ENCODE peak calls at places on chromosomes 13 and 19, in six cellular contexts. One of them, this sample, is unnamed.

GRCh38 chr13:87903568-87903967 is 232.4 kb downstream of the SLITRK5 start:
- DNase-seq in pancreas: no peak
- DNase-seq in GM06990: no peak
- DNase-seq in activated CD8-positive, alpha-beta T cell treated with anti-CD3 and anti-CD28 coated beads for 36 hours: no peak
- DNase-seq in A549: no peak
- DNase-seq in Peyer's patch: no peak
- DNase-seq in this sample: no peak

GRCh38 chr19:49528211-49528771 is 488 bp downstream of the RCN3 start:
- DNase-seq in activated CD8-positive, alpha-beta T cell treated with anti-CD3 and anti-CD28 coated beads for 36 hours: no peak
- DNase-seq in pancreas: no peak
- DNase-seq in GM06990: no peak
- DNase-seq in Peyer's patch: no peak
- DNase-seq in A549: no peak
- DNase-seq in this sample: no peak

GRCh38 chr13:47929156-47929555 is 71.9 kb downstream of the SUCLA2 start:
- DNase-seq in GM06990: no peak
- DNase-seq in activated CD8-positive, alpha-beta T cell treated with anti-CD3 and anti-CD28 coated beads for 36 hours: no peak
- DNase-seq in Peyer's patch: no peak
- DNase-seq in pancreas: no peak
- DNase-seq in A549: no peak
- DNase-seq in this sample: no peak

GRCh38 chr19:18108897-18109296 is 11.3 kb downstream of the MAST3 start:
- DNase-seq in GM06990: no peak
- DNase-seq in activated CD8-positive, alpha-beta T cell treated with anti-CD3 and anti-CD28 coated beads for 36 hours: no peak
- DNase-seq in A549: no peak
- DNase-seq in Peyer's patch: peak; percentile 75
- DNase-seq in pancreas: no peak
- DNase-seq in this sample: no peak

GRCh38 chr13:33126909-33127607 is 110.8 kb downstream of the KL start:
- DNase-seq in GM06990: no peak
- DNase-seq in pancreas: no peak
- DNase-seq in Peyer's patch: no peak
- DNase-seq in A549: no peak
- DNase-seq in activated CD8-positive, alpha-beta T cell treated with anti-CD3 and anti-CD28 coated beads for 36 hours: no peak
- DNase-seq in this sample: no peak

GRCh38 chr13:41457589-41458186 is 338 bp downstream of the RGCC start:
- DNase-seq in pancreas: peak; percentile 40
- DNase-seq in A549: no peak
- DNase-seq in Peyer's patch: peak; percentile 56
- DNase-seq in GM06990: peak; percentile 45
- DNase-seq in activated CD8-positive, alpha-beta T cell treated with anti-CD3 and anti-CD28 coated beads for 36 hours: peak; percentile 50
- DNase-seq in this sample: peak; percentile 26

GRCh38 chr13:113638806-113639205 is 19.2 kb downstream of the ATP4B start:
- DNase-seq in Peyer's patch: peak; percentile 27
- DNase-seq in GM06990: no peak
- DNase-seq in pancreas: no peak
- DNase-seq in A549: no peak
- DNase-seq in activated CD8-positive, alpha-beta T cell treated with anti-CD3 and anti-CD28 coated beads for 36 hours: no peak
- DNase-seq in this sample: no peak

GRCh38 chr19:16988661-16989060 is 37.9 kb downstream of the CPAMD8 start:
- DNase-seq in pancreas: no peak
- DNase-seq in Peyer's patch: no peak
- DNase-seq in GM06990: no peak
- DNase-seq in A549: no peak
- DNase-seq in activated CD8-positive, alpha-beta T cell treated with anti-CD3 and anti-CD28 coated beads for 36 hours: no peak
- DNase-seq in this sample: no peak

GRCh38 chr19:17402982-17403855 is 2.2 kb downstream of the BST2 start:
- DNase-seq in GM06990: no peak
- DNase-seq in activated CD8-positive, alpha-beta T cell treated with anti-CD3 and anti-CD28 coated beads for 36 hours: peak; percentile 61
- DNase-seq in Peyer's patch: no peak
- DNase-seq in A549: peak; percentile 49
- DNase-seq in pancreas: no peak
- DNase-seq in this sample: no peak

GRCh38 chr19:57814505-57815246 is at the start of gene ZNF552:
- DNase-seq in A549: peak; percentile 96
- DNase-seq in GM06990: peak; percentile 76
- DNase-seq in pancreas: peak; percentile 80
- DNase-seq in Peyer's patch: peak; percentile 94
- DNase-seq in activated CD8-positive, alpha-beta T cell treated with anti-CD3 and anti-CD28 coated beads for 36 hours: peak; percentile 86
- DNase-seq in this sample: peak; percentile 57

GRCh38 chr13:33312150-33312908 is 26.8 kb upstream of the STARD13 start:
- DNase-seq in GM06990: no peak
- DNase-seq in A549: peak; percentile 13
- DNase-seq in Peyer's patch: no peak
- DNase-seq in activated CD8-positive, alpha-beta T cell treated with anti-CD3 and anti-CD28 coated beads for 36 hours: no peak
- DNase-seq in pancreas: no peak
- DNase-seq in this sample: no peak

DNA sequence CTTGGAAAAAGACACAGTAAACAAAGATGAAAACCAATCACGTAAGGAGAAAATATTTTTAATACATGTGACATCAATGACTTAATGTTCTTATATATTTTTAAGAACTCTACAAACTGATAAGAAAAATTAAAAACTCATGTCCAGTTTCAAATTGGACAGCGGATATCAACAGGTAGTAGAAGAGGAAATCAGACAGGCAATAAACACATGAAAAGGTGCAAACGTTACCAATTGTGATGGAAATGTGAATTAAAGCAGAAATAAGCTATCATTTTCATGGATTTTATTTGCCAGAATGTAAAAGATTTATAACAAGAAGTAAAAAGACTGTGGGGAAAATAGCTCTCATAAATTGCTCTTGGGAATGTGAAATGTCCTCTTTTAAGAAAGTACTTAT is 382.3 kb downstream of the DLEU7 start:
- DNase-seq in Peyer's patch: no peak
- DNase-seq in activated CD8-positive, alpha-beta T cell treated with anti-CD3 and anti-CD28 coated beads for 36 hours: no peak
- DNase-seq in pancreas: no peak
- DNase-seq in A549: no peak
- DNase-seq in GM06990: no peak
- DNase-seq in this sample: no peak
- TF ChIP-seq CTCF in Peyer's patch: no peak
- TF ChIP-seq CTCF in activated CD8-positive, alpha-beta T cell treated with anti-CD3 and anti-CD28 coated beads for 36 hours: no peak
- TF ChIP-seq CTCF in pancreas: no peak
- TF ChIP-seq CTCF in A549: no peak
- TF ChIP-seq CTCF in GM06990: no peak
- TF ChIP-seq CTCF in this sample: no peak

DNA sequence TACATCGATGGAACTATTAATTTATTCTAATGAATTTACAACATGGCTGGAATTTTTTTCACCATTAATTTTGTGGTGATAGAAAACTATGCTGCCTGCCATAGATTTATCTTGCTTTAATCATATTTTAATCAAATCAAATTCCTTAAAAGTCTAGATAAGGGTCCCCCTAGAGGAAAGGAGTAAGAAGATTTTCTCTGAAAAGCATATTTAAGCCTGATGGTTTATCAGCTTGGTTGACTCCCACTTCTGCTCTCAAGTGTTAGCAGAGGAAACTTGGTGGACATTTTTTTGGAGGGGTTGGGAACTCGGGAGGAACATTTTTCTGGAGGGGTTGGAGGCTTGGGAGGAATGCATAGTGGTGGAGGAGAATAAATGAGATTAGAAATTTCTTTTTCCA is 253.3 kb downstream of the KCNRG start:
- DNase-seq in activated CD8-positive, alpha-beta T cell treated with anti-CD3 and anti-CD28 coated beads for 36 hours: no peak
- DNase-seq in pancreas: no peak
- DNase-seq in Peyer's patch: no peak
- DNase-seq in GM06990: no peak
- DNase-seq in A549: no peak
- DNase-seq in this sample: no peak
- TF ChIP-seq CTCF in activated CD8-positive, alpha-beta T cell treated with anti-CD3 and anti-CD28 coated beads for 36 hours: no peak
- TF ChIP-seq CTCF in pancreas: no peak
- TF ChIP-seq CTCF in Peyer's patch: no peak
- TF ChIP-seq CTCF in GM06990: no peak
- TF ChIP-seq CTCF in A549: no peak
- TF ChIP-seq CTCF in this sample: no peak

DNA sequence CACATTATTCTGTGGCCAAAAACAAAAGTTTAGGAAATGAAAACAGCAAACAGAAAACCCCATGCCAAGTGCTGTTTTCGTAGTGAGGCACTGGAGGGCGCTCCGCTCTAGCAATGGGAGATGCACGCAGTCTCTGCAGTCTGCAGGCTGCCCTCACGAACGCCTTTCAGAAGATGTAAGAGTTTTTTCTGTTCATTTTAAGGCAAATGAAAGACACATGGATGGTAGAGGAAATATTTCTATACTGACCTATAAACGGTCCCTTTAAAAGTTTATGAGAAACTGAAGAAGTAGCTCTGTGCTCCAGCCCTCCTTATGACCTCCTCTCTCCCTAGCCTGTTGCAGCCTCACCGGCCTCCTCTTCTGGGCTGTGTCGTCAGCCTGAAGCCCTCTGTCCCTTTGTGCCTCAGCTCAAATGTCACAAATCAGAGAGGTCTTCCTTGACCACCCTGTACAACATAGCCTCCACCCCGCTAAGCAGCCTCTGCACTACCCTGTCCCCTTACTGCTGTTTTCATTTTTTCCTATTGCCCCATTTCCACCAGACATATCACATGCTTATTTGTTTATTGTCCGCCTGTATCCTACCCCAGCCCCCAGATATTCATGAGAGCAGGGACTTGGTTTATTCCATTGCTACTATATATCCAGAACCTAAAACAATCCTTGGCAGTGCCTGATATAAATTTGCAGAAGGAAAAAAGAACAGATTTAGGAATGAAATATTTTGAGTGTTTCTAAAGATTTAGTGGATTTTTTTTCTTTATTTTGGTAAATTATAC is 116.4 kb downstream of the TM9SF2 start:
- DNase-seq in activated CD8-positive, alpha-beta T cell treated with anti-CD3 and anti-CD28 coated beads for 36 hours: peak; percentile 48
- DNase-seq in pancreas: no peak
- DNase-seq in GM06990: no peak
- DNase-seq in A549: peak; percentile 67
- DNase-seq in Peyer's patch: no peak
- DNase-seq in this sample: no peak
- TF ChIP-seq CTCF in activated CD8-positive, alpha-beta T cell treated with anti-CD3 and anti-CD28 coated beads for 36 hours: peak; percentile 59
- TF ChIP-seq CTCF in pancreas: no peak
- TF ChIP-seq CTCF in GM06990: peak; percentile 77
- TF ChIP-seq CTCF in A549: peak; percentile 75
- TF ChIP-seq CTCF in Peyer's patch: no peak
- TF ChIP-seq CTCF in this sample: no peak

GRCh38 chr19:19319725-19320361 is 466 bp downstream of the SUGP1 start:
- DNase-seq in A549: no peak
- DNase-seq in Peyer's patch: no peak
- DNase-seq in pancreas: no peak
- DNase-seq in GM06990: no peak
- DNase-seq in activated CD8-positive, alpha-beta T cell treated with anti-CD3 and anti-CD28 coated beads for 36 hours: peak; percentile 12
- DNase-seq in this sample: no peak

GRCh38 chr19:19321143-19321577 is 531 bp downstream of the MAU2 start:
- DNase-seq in GM06990: no peak
- DNase-seq in Peyer's patch: no peak
- DNase-seq in activated CD8-positive, alpha-beta T cell treated with anti-CD3 and anti-CD28 coated beads for 36 hours: peak; percentile 31
- DNase-seq in A549: peak; percentile 20
- DNase-seq in pancreas: no peak
- DNase-seq in this sample: no peak

GRCh38 chr19:19316082-19316481 is 4.2 kb downstream of the SUGP1 start:
- DNase-seq in pancreas: no peak
- DNase-seq in activated CD8-positive, alpha-beta T cell treated with anti-CD3 and anti-CD28 coated beads for 36 hours: no peak
- DNase-seq in GM06990: no peak
- DNase-seq in A549: no peak
- DNase-seq in Peyer's patch: no peak
- DNase-seq in this sample: no peak

GRCh38 chr19:19320362-19321142 is at the start of the genes MAU2 and SUGP1:
- DNase-seq in activated CD8-positive, alpha-beta T cell treated with anti-CD3 and anti-CD28 coated beads for 36 hours: peak; percentile 95
- DNase-seq in A549: peak; percentile 89
- DNase-seq in Peyer's patch: peak; percentile 95
- DNase-seq in pancreas: peak; percentile 86
- DNase-seq in GM06990: peak; percentile 94
- DNase-seq in this sample: peak; percentile 82

GRCh38 chr19:19315444-19315843 is 4.9 kb downstream of the SUGP1 start:
- DNase-seq in GM06990: no peak
- DNase-seq in A549: no peak
- DNase-seq in activated CD8-positive, alpha-beta T cell treated with anti-CD3 and anti-CD28 coated beads for 36 hours: peak; percentile 23
- DNase-seq in pancreas: no peak
- DNase-seq in Peyer's patch: no peak
- DNase-seq in this sample: no peak
- TF ChIP-seq CTCF in GM06990: no peak
- TF ChIP-seq CTCF in A549: no peak
- TF ChIP-seq CTCF in activated CD8-positive, alpha-beta T cell treated with anti-CD3 and anti-CD28 coated beads for 36 hours: no peak
- TF ChIP-seq CTCF in pancreas: no peak
- TF ChIP-seq CTCF in Peyer's patch: no peak
- TF ChIP-seq CTCF in this sample: no peak

GRCh38 chr13:37102896-37103295 is 2.6 kb downstream of the CSNK1A1L start:
- DNase-seq in A549: no peak
- DNase-seq in activated CD8-positive, alpha-beta T cell treated with anti-CD3 and anti-CD28 coated beads for 36 hours: no peak
- DNase-seq in Peyer's patch: no peak
- DNase-seq in pancreas: no peak
- DNase-seq in GM06990: no peak
- DNase-seq in this sample: no peak
- TF ChIP-seq CTCF in A549: no peak
- TF ChIP-seq CTCF in activated CD8-positive, alpha-beta T cell treated with anti-CD3 and anti-CD28 coated beads for 36 hours: no peak
- TF ChIP-seq CTCF in Peyer's patch: no peak
- TF ChIP-seq CTCF in pancreas: no peak
- TF ChIP-seq CTCF in GM06990: no peak
- TF ChIP-seq CTCF in this sample: no peak

GRCh38 chr19:40390084-40390742 is at the start of gene HIPK4:
- DNase-seq in activated CD8-positive, alpha-beta T cell treated with anti-CD3 and anti-CD28 coated beads for 36 hours: no peak
- DNase-seq in A549: no peak
- DNase-seq in GM06990: no peak
- DNase-seq in pancreas: no peak
- DNase-seq in Peyer's patch: no peak
- DNase-seq in this sample: no peak

GRCh38 chr19:40392123-40392522 is 2.1 kb upstream of the HIPK4 start:
- DNase-seq in pancreas: no peak
- DNase-seq in Peyer's patch: no peak
- DNase-seq in GM06990: no peak
- DNase-seq in A549: no peak
- DNase-seq in activated CD8-positive, alpha-beta T cell treated with anti-CD3 and anti-CD28 coated beads for 36 hours: no peak
- DNase-seq in this sample: no peak

GRCh38 chr19:40387151-40387550 is 2.8 kb downstream of the HIPK4 start:
- DNase-seq in Peyer's patch: no peak
- DNase-seq in activated CD8-positive, alpha-beta T cell treated with anti-CD3 and anti-CD28 coated beads for 36 hours: no peak
- DNase-seq in pancreas: no peak
- DNase-seq in A549: no peak
- DNase-seq in GM06990: no peak
- DNase-seq in this sample: no peak

GRCh38 chr19:40389404-40390083 is 437 bp downstream of the HIPK4 start:
- DNase-seq in GM06990: no peak
- DNase-seq in activated CD8-positive, alpha-beta T cell treated with anti-CD3 and anti-CD28 coated beads for 36 hours: no peak
- DNase-seq in pancreas: no peak
- DNase-seq in Peyer's patch: no peak
- DNase-seq in A549: no peak
- DNase-seq in this sample: no peak

DNA sequence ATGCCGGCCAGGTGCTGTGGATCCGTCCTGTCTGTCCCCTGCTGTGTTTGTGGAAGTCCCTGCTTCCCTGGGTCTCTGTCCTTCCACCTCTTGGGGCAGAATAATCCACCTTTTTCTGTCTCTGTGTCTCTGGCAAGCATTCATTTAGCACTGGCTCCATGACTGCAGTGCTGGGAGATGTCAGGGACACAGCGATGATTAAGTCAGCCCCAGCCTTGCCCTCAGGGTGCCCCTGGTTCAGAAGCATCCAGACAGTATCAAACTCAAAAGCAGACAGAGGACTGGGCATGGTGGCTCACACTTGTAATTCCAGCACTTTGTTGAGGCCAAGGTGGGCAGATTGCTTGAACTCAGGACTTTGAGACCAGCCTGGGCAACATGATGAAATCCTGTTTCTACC is 1.5 kb downstream of the HIPK4 start:
- DNase-seq in Peyer's patch: no peak
- DNase-seq in pancreas: no peak
- DNase-seq in activated CD8-positive, alpha-beta T cell treated with anti-CD3 and anti-CD28 coated beads for 36 hours: no peak
- DNase-seq in GM06990: no peak
- DNase-seq in A549: no peak
- DNase-seq in this sample: no peak
- TF ChIP-seq CTCF in Peyer's patch: no peak
- TF ChIP-seq CTCF in pancreas: no peak
- TF ChIP-seq CTCF in activated CD8-positive, alpha-beta T cell treated with anti-CD3 and anti-CD28 coated beads for 36 hours: no peak
- TF ChIP-seq CTCF in GM06990: no peak
- TF ChIP-seq CTCF in A549: no peak
- TF ChIP-seq CTCF in this sample: no peak

This sample was measured in activated B cell treated with CpG ODN at 0.5 μM for 24 hours.